ENCODE peak calls at places on chromosomes 2 and 18, in nine cellular contexts. One of them, this sample, is unnamed.

GRCh38 chr2:231000211-231000904 is 4.4 kb downstream of the SPATA3 start:
- DNase-seq in NCI-H510A treated with DMSO at 0.1 percent for 48 hours: peak
- DNase-seq in activated CD4-positive, alpha-beta T cell treated with anti-CD3 and anti-CD28 coated beads for 48 hours: no peak
- DNase-seq in stomach: peak
- DNase-seq in T-cell: no peak
- DNase-seq in Karpas-422: no peak
- DNase-seq in uterus: no peak
- DNase-seq in mucosa of gallbladder: peak
- DNase-seq in PC-9: no peak
- DNase-seq in this sample: peak

GRCh38 chr2:203694186-203694585 is 12.3 kb upstream of the CD28 start:
- DNase-seq in PC-9: no peak
- DNase-seq in Karpas-422: no peak
- DNase-seq in NCI-H510A treated with DMSO at 0.1 percent for 48 hours: no peak
- DNase-seq in activated CD4-positive, alpha-beta T cell treated with anti-CD3 and anti-CD28 coated beads for 48 hours: no peak
- DNase-seq in T-cell: no peak
- DNase-seq in uterus: no peak
- DNase-seq in stomach: no peak
- DNase-seq in mucosa of gallbladder: no peak
- DNase-seq in this sample: no peak

GRCh38 chr2:95046371-95047112 is 21.0 kb downstream of the MAL start:
- DNase-seq in T-cell: no peak
- DNase-seq in uterus: no peak
- DNase-seq in activated CD4-positive, alpha-beta T cell treated with anti-CD3 and anti-CD28 coated beads for 48 hours: no peak
- DNase-seq in stomach: no peak
- DNase-seq in PC-9: no peak
- DNase-seq in Karpas-422: no peak
- DNase-seq in mucosa of gallbladder: no peak
- DNase-seq in NCI-H510A treated with DMSO at 0.1 percent for 48 hours: no peak
- DNase-seq in this sample: no peak

GRCh38 chr2:156331572-156332451 is 709 bp downstream of the NR4A2 start:
- DNase-seq in Karpas-422: no peak
- DNase-seq in NCI-H510A treated with DMSO at 0.1 percent for 48 hours: no peak
- DNase-seq in activated CD4-positive, alpha-beta T cell treated with anti-CD3 and anti-CD28 coated beads for 48 hours: peak
- DNase-seq in stomach: peak
- DNase-seq in PC-9: peak
- DNase-seq in T-cell: no peak
- DNase-seq in uterus: peak
- DNase-seq in mucosa of gallbladder: peak
- DNase-seq in this sample: peak

GRCh38 chr2:75224636-75225094 is 25.3 kb upstream of the TACR1 start:
- DNase-seq in mucosa of gallbladder: no peak
- DNase-seq in activated CD4-positive, alpha-beta T cell treated with anti-CD3 and anti-CD28 coated beads for 48 hours: no peak
- DNase-seq in Karpas-422: no peak
- DNase-seq in uterus: no peak
- DNase-seq in PC-9: no peak
- DNase-seq in T-cell: no peak
- DNase-seq in NCI-H510A treated with DMSO at 0.1 percent for 48 hours: peak
- DNase-seq in stomach: no peak
- DNase-seq in this sample: no peak

GRCh38 chr2:232088771-232089170 is 127.3 kb downstream of the DIS3L2 start:
- DNase-seq in PC-9: no peak
- DNase-seq in uterus: peak
- DNase-seq in stomach: no peak
- DNase-seq in activated CD4-positive, alpha-beta T cell treated with anti-CD3 and anti-CD28 coated beads for 48 hours: no peak
- DNase-seq in mucosa of gallbladder: no peak
- DNase-seq in Karpas-422: no peak
- DNase-seq in NCI-H510A treated with DMSO at 0.1 percent for 48 hours: no peak
- DNase-seq in T-cell: no peak
- DNase-seq in this sample: no peak

GRCh38 chr2:7517122-7517487 is 599.9 kb downstream of the RNF144A start:
- DNase-seq in mucosa of gallbladder: no peak
- DNase-seq in T-cell: no peak
- DNase-seq in stomach: no peak
- DNase-seq in uterus: no peak
- DNase-seq in Karpas-422: no peak
- DNase-seq in PC-9: no peak
- DNase-seq in activated CD4-positive, alpha-beta T cell treated with anti-CD3 and anti-CD28 coated beads for 48 hours: no peak
- DNase-seq in NCI-H510A treated with DMSO at 0.1 percent for 48 hours: no peak
- DNase-seq in this sample: no peak

GRCh38 chr2:232349946-232350635 is 28.5 kb upstream of the ALPP start:
- DNase-seq in stomach: no peak
- DNase-seq in mucosa of gallbladder: no peak
- DNase-seq in Karpas-422: no peak
- DNase-seq in PC-9: no peak
- DNase-seq in NCI-H510A treated with DMSO at 0.1 percent for 48 hours: no peak
- DNase-seq in activated CD4-positive, alpha-beta T cell treated with anti-CD3 and anti-CD28 coated beads for 48 hours: peak
- DNase-seq in uterus: no peak
- DNase-seq in T-cell: no peak
- DNase-seq in this sample: no peak

GRCh38 chr2:18719978-18720775 is 130.8 kb upstream of the NT5C1B start:
- DNase-seq in activated CD4-positive, alpha-beta T cell treated with anti-CD3 and anti-CD28 coated beads for 48 hours: no peak
- DNase-seq in NCI-H510A treated with DMSO at 0.1 percent for 48 hours: no peak
- DNase-seq in Karpas-422: no peak
- DNase-seq in PC-9: no peak
- DNase-seq in mucosa of gallbladder: no peak
- DNase-seq in stomach: no peak
- DNase-seq in T-cell: no peak
- DNase-seq in uterus: no peak
- DNase-seq in this sample: no peak

GRCh38 chr2:235330775-235331438 is 162.9 kb upstream of the AGAP1 start:
- DNase-seq in PC-9: peak
- DNase-seq in Karpas-422: no peak
- DNase-seq in uterus: no peak
- DNase-seq in T-cell: no peak
- DNase-seq in stomach: no peak
- DNase-seq in activated CD4-positive, alpha-beta T cell treated with anti-CD3 and anti-CD28 coated beads for 48 hours: no peak
- DNase-seq in NCI-H510A treated with DMSO at 0.1 percent for 48 hours: no peak
- DNase-seq in mucosa of gallbladder: no peak
- DNase-seq in this sample: no peak

GRCh38 chr2:176484838-176485237 is 215.6 kb downstream of the MTX2 start:
- DNase-seq in activated CD4-positive, alpha-beta T cell treated with anti-CD3 and anti-CD28 coated beads for 48 hours: no peak
- DNase-seq in PC-9: no peak
- DNase-seq in stomach: no peak
- DNase-seq in uterus: no peak
- DNase-seq in NCI-H510A treated with DMSO at 0.1 percent for 48 hours: no peak
- DNase-seq in mucosa of gallbladder: no peak
- DNase-seq in T-cell: no peak
- DNase-seq in Karpas-422: no peak
- DNase-seq in this sample: peak

GRCh38 chr2:158969717-158970521 is 1.5 kb downstream of the TANC1 start:
- DNase-seq in uterus: peak
- DNase-seq in PC-9: peak
- DNase-seq in T-cell: no peak
- DNase-seq in NCI-H510A treated with DMSO at 0.1 percent for 48 hours: peak
- DNase-seq in stomach: peak
- DNase-seq in mucosa of gallbladder: peak
- DNase-seq in Karpas-422: no peak
- DNase-seq in activated CD4-positive, alpha-beta T cell treated with anti-CD3 and anti-CD28 coated beads for 48 hours: no peak
- DNase-seq in this sample: peak

GRCh38 chr18:56089607-56090258 is 501.7 kb upstream of the TCF4 start:
- DNase-seq in activated CD4-positive, alpha-beta T cell treated with anti-CD3 and anti-CD28 coated beads for 48 hours: no peak
- DNase-seq in NCI-H510A treated with DMSO at 0.1 percent for 48 hours: no peak
- DNase-seq in T-cell: no peak
- DNase-seq in Karpas-422: peak
- DNase-seq in PC-9: no peak
- DNase-seq in stomach: no peak
- DNase-seq in uterus: no peak
- DNase-seq in mucosa of gallbladder: no peak
- DNase-seq in this sample: no peak

GRCh38 chr2:61537590-61538178 is 472 bp downstream of the XPO1 start:
- DNase-seq in T-cell: no peak
- DNase-seq in activated CD4-positive, alpha-beta T cell treated with anti-CD3 and anti-CD28 coated beads for 48 hours: no peak
- DNase-seq in mucosa of gallbladder: peak
- DNase-seq in stomach: no peak
- DNase-seq in Karpas-422: no peak
- DNase-seq in PC-9: no peak
- DNase-seq in NCI-H510A treated with DMSO at 0.1 percent for 48 hours: no peak
- DNase-seq in uterus: no peak
- DNase-seq in this sample: no peak

GRCh38 chr2:185316383-185316782 is 422.2 kb upstream of the FSIP2 start:
- DNase-seq in stomach: no peak
- DNase-seq in Karpas-422: no peak
- DNase-seq in uterus: no peak
- DNase-seq in activated CD4-positive, alpha-beta T cell treated with anti-CD3 and anti-CD28 coated beads for 48 hours: peak
- DNase-seq in mucosa of gallbladder: no peak
- DNase-seq in T-cell: no peak
- DNase-seq in PC-9: no peak
- DNase-seq in NCI-H510A treated with DMSO at 0.1 percent for 48 hours: no peak
- DNase-seq in this sample: no peak

GRCh38 chr2:63249146-63249545 is 198.5 kb downstream of the OTX1 start:
- DNase-seq in uterus: no peak
- DNase-seq in NCI-H510A treated with DMSO at 0.1 percent for 48 hours: no peak
- DNase-seq in Karpas-422: no peak
- DNase-seq in T-cell: no peak
- DNase-seq in PC-9: no peak
- DNase-seq in stomach: no peak
- DNase-seq in activated CD4-positive, alpha-beta T cell treated with anti-CD3 and anti-CD28 coated beads for 48 hours: no peak
- DNase-seq in mucosa of gallbladder: no peak
- DNase-seq in this sample: no peak

GRCh38 chr2:27320958-27321543 is 1.8 kb downstream of the MPV17 start:
- DNase-seq in activated CD4-positive, alpha-beta T cell treated with anti-CD3 and anti-CD28 coated beads for 48 hours: no peak
- DNase-seq in uterus: peak
- DNase-seq in Karpas-422: no peak
- DNase-seq in NCI-H510A treated with DMSO at 0.1 percent for 48 hours: no peak
- DNase-seq in T-cell: no peak
- DNase-seq in stomach: peak
- DNase-seq in mucosa of gallbladder: peak
- DNase-seq in PC-9: peak
- DNase-seq in this sample: peak

GRCh38 chr18:68738572-68738971 is 23.7 kb upstream of the TMX3 start:
- DNase-seq in PC-9: no peak
- DNase-seq in NCI-H510A treated with DMSO at 0.1 percent for 48 hours: no peak
- DNase-seq in T-cell: no peak
- DNase-seq in stomach: no peak
- DNase-seq in uterus: no peak
- DNase-seq in activated CD4-positive, alpha-beta T cell treated with anti-CD3 and anti-CD28 coated beads for 48 hours: no peak
- DNase-seq in Karpas-422: no peak
- DNase-seq in mucosa of gallbladder: no peak
- DNase-seq in this sample: no peak

GRCh38 chr2:201280191-201281040 is 20.1 kb downstream of the CASP8 start:
- DNase-seq in mucosa of gallbladder: no peak
- DNase-seq in activated CD4-positive, alpha-beta T cell treated with anti-CD3 and anti-CD28 coated beads for 48 hours: no peak
- DNase-seq in stomach: no peak
- DNase-seq in T-cell: no peak
- DNase-seq in uterus: no peak
- DNase-seq in PC-9: no peak
- DNase-seq in NCI-H510A treated with DMSO at 0.1 percent for 48 hours: no peak
- DNase-seq in Karpas-422: no peak
- DNase-seq in this sample: no peak

GRCh38 chr2:132677661-132678060 is 7.7 kb upstream of the LYPD1 start:
- DNase-seq in PC-9: no peak
- DNase-seq in uterus: no peak
- DNase-seq in NCI-H510A treated with DMSO at 0.1 percent for 48 hours: no peak
- DNase-seq in T-cell: no peak
- DNase-seq in Karpas-422: no peak
- DNase-seq in mucosa of gallbladder: no peak
- DNase-seq in stomach: no peak
- DNase-seq in activated CD4-positive, alpha-beta T cell treated with anti-CD3 and anti-CD28 coated beads for 48 hours: no peak
- DNase-seq in this sample: no peak

GRCh38 chr2:221571391-221572179 is 519 bp downstream of the EPHA4 start:
- DNase-seq in mucosa of gallbladder: peak
- DNase-seq in NCI-H510A treated with DMSO at 0.1 percent for 48 hours: no peak
- DNase-seq in stomach: no peak
- DNase-seq in uterus: peak
- DNase-seq in activated CD4-positive, alpha-beta T cell treated with anti-CD3 and anti-CD28 coated beads for 48 hours: peak
- DNase-seq in T-cell: peak
- DNase-seq in PC-9: peak
- DNase-seq in Karpas-422: no peak
- DNase-seq in this sample: peak

GRCh38 chr2:240293865-240294461 is 141.5 kb upstream of the GPC1 start:
- DNase-seq in NCI-H510A treated with DMSO at 0.1 percent for 48 hours: no peak
- DNase-seq in stomach: no peak
- DNase-seq in mucosa of gallbladder: peak
- DNase-seq in PC-9: no peak
- DNase-seq in T-cell: no peak
- DNase-seq in activated CD4-positive, alpha-beta T cell treated with anti-CD3 and anti-CD28 coated beads for 48 hours: no peak
- DNase-seq in Karpas-422: no peak
- DNase-seq in uterus: no peak
- DNase-seq in this sample: peak